ENCODE peak calls at places on chromosomes 11 and 22, in ten cellular contexts. P, B, S, K, M, L, E, Q, X and F are unnamed samples.

GRCh38 chr22:22201185-22201924 is 43.2 kb upstream of the VPREB1 start:
- DNase-seq in S (no peak), B (no peak), E (no peak), L (no peak), X (peak; percentile 30), M (peak; percentile 26), K (no peak), Q (no peak), P (no peak), F (no peak)

GRCh38 chr22:29030016-29030617 is 31.5 kb downstream of the C22orf31 start:
- DNase-seq in E (no peak), P (no peak), Q (peak; percentile 86), K (no peak), B (no peak), L (no peak), X (no peak), S (no peak), M (peak; percentile 79), F (no peak)

GRCh38 chr11:118484405-118484804 is 42.9 kb upstream of the TTC36 start:
- DNase-seq in S (no peak), X (no peak), Q (no peak), K (no peak), P (no peak), E (no peak), L (no peak), B (no peak), M (no peak), F (no peak)

GRCh38 chr11:120137187-120137610 is 714 bp downstream of the TRIM29 start:
- DNase-seq in X (no peak), S (no peak), P (no peak), B (no peak), E (no peak), Q (no peak), M (no peak), L (no peak), K (no peak), F (no peak)

GRCh38 chr22:45731041-45731797 is 59.6 kb downstream of the ATXN10 start:
- DNase-seq in M (peak; percentile 65), X (no peak), K (no peak), L (no peak), S (no peak), E (no peak), P (no peak), Q (peak; percentile 24), B (no peak), F (no peak)

GRCh38 chr11:37630866-37631265 is 1032.8 kb upstream of the RAG2 start:
- DNase-seq in P (no peak), E (no peak), B (no peak), S (no peak), Q (no peak), M (no peak), K (no peak), X (no peak), L (no peak), F (no peak)

GRCh38 chr11:120748485-120748814 is 236.9 kb downstream of the GRIK4 start:
- DNase-seq in M (no peak), B (no peak), Q (no peak), S (no peak), P (no peak), L (no peak), X (no peak), E (no peak), K (no peak), F (no peak)

GRCh38 chr22:29130490-29130889 is 57.7 kb downstream of the KREMEN1 start:
- DNase-seq in P (no peak), E (no peak), K (no peak), B (no peak), L (no peak), S (no peak), M (no peak), X (no peak), Q (no peak), F (no peak)

GRCh38 chr11:15224466-15224865 is 109.7 kb downstream of the INSC start:
- DNase-seq in B (no peak), K (no peak), Q (no peak), M (no peak), L (no peak), S (no peak), P (no peak), X (no peak), E (no peak), F (no peak)

GRCh38 chr11:132427611-132428010 is 1057.2 kb downstream of the NTM start:
- DNase-seq in K (no peak), L (peak; percentile 27), Q (no peak), M (peak; percentile 52), X (no peak), E (no peak), P (no peak), S (no peak), B (no peak), F (peak; percentile 44)

GRCh38 chr11:35324981-35325380 is 94.4 kb downstream of the SLC1A2 start:
- DNase-seq in K (no peak), P (no peak), B (no peak), E (no peak), L (no peak), X (no peak), S (no peak), Q (peak; percentile 54), M (peak; percentile 80), F (no peak)

GRCh38 chr22:29731058-29731850 is 11.5 kb downstream of the CABP7 start:
- DNase-seq in M (no peak), P (no peak), Q (no peak), S (no peak), K (no peak), L (no peak), X (no peak), B (no peak), E (no peak), F (no peak)

GRCh38 chr22:23248583-23248982 is 68.3 kb downstream of the BCR start:
- DNase-seq in B (no peak), Q (peak; percentile 39), M (peak; percentile 46), E (no peak), X (no peak), K (no peak), P (no peak), S (no peak), L (peak; percentile 41), F (no peak)

GRCh38 chr22:46142548-46143490 is 7.5 kb upstream of the PPARA start:
- DNase-seq in K (no peak), L (no peak), X (no peak), S (no peak), B (no peak), Q (no peak), E (no peak), M (no peak), P (no peak), F (no peak)

GRCh38 chr11:125468025-125468424 is 28.0 kb downstream of the FEZ1 start:
- DNase-seq in P (no peak), M (no peak), E (no peak), S (no peak), B (no peak), K (no peak), Q (no peak), L (no peak), X (no peak), F (no peak)

GRCh38 chr22:23901600-23901999 is 7.4 kb downstream of the MIF start:
- DNase-seq in S (no peak), X (no peak), K (no peak), L (no peak), B (no peak), E (no peak), Q (peak; percentile 18), P (no peak), M (no peak), F (no peak)

GRCh38 chr11:79232346-79232745 is 208.5 kb downstream of the TENM4 start:
- DNase-seq in K (no peak), P (no peak), S (no peak), E (no peak), L (no peak), B (no peak), M (no peak), X (no peak), Q (no peak), F (no peak)

GRCh38 chr11:95593101-95593500 is 196.5 kb downstream of the FAM76B start:
- DNase-seq in P (no peak), M (no peak), E (no peak), S (no peak), Q (no peak), X (no peak), L (no peak), K (no peak), B (no peak), F (no peak)

GRCh38 chr11:797300-798092 is 585 bp downstream of the SLC25A22 start:
- DNase-seq in P (peak; percentile 72), L (peak; percentile 83), S (no peak), Q (peak; percentile 42), K (peak; percentile 64), B (peak; percentile 51), X (no peak), E (peak; percentile 70), M (peak; percentile 80), F (peak; percentile 51)

GRCh38 chr22:49049691-49050090 is 778.0 kb downstream of the BRD1 start:
- DNase-seq in Q (no peak), E (no peak), S (no peak), L (no peak), P (no peak), M (no peak), B (no peak), X (no peak), K (no peak), F (no peak)

GRCh38 chr11:298406-299065 is 790 bp downstream of the IFITM5 start:
- DNase-seq in S (no peak), B (no peak), K (no peak), M (no peak), X (no peak), L (no peak), E (no peak), Q (no peak), P (no peak), F (no peak)

GRCh38 chr11:86040919-86041318 is 28.0 kb downstream of the PICALM start:
- DNase-seq in Q (no peak), S (no peak), E (no peak), X (no peak), B (no peak), P (no peak), K (no peak), M (no peak), L (no peak), F (no peak)

GRCh38 chr11:115527534-115528125 is 23.4 kb upstream of the CADM1 start:
- DNase-seq in E (no peak), Q (peak; percentile 28), X (no peak), P (no peak), S (no peak), B (no peak), L (no peak), K (no peak), M (no peak), F (no peak)

GRCh38 chr11:9951714-9952275 is 287.9 kb downstream of the SWAP70 start:
- DNase-seq in M (no peak), P (no peak), Q (no peak), L (no peak), X (no peak), S (no peak), K (no peak), B (no peak), E (no peak), F (no peak)

GRCh38 chr11:15128621-15129020 is 13.9 kb downstream of the INSC start:
- DNase-seq in S (no peak), P (no peak), L (no peak), M (no peak), E (no peak), X (no peak), K (no peak), B (no peak), Q (no peak), F (no peak)

GRCh38 chr11:62005231-62005661 is 37.8 kb upstream of the FTH1 start:
- DNase-seq in K (no peak), L (no peak), B (peak; percentile 32), Q (no peak), M (no peak), E (no peak), P (no peak), S (peak; percentile 63), X (no peak), F (no peak)

GRCh38 chr22:36026741-36027140 is 1.9 kb downstream of the RBFOX2 start:
- DNase-seq in B (no peak), M (peak; percentile 39), P (no peak), Q (peak; percentile 46), X (no peak), K (no peak), L (no peak), S (no peak), E (no peak), F (no peak)

GRCh38 chr11:63567044-63567840 is 4.1 kb upstream of the PLAAT2 start:
- DNase-seq in K (no peak), X (no peak), S (no peak), Q (peak; percentile 100), L (peak; percentile 37), M (peak; percentile 95), E (peak; percentile 46), B (no peak), P (no peak), F (peak; percentile 42)